ENCODE peak calls at places on chromosomes 5 and 9, in seven cellular contexts. H is A549, R is stomach, E is sigmoid colon, U is tibial nerve, P is ovary, S is esophagus muscularis mucosa. L is an unnamed sample.

GRCh38 chr5:4128994-4129393 is 533.4 kb downstream of the IRX1 start:
- DNase-seq in H (no peak), R (no peak), E (no peak), U (no peak), P (no peak), S (no peak), L (no peak)

GRCh38 chr5:108507631-108508030 is 125.7 kb upstream of the FBXL17 start:
- DNase-seq in H (no peak), R (no peak), E (no peak), U (no peak), P (no peak), S (no peak), L (no peak)

GRCh38 chr9:117777823-117778222 is 73.6 kb downstream of the TLR4 start:
- DNase-seq in H (no peak), R (no peak), E (no peak), U (no peak), P (no peak), S (no peak), L (no peak)

GRCh38 chr9:71980266-71981018 is 69.0 kb downstream of the C9orf85 start:
- DNase-seq in H (no peak), R (no peak), E (no peak), U (no peak), P (no peak), S (no peak), L (no peak)

GRCh38 chr5:125301704-125302103 is 555.3 kb upstream of the ZNF608 start:
- DNase-seq in H (no peak), R (no peak), E (no peak), U (no peak), P (no peak), S (no peak), L (no peak)

GRCh38 chr5:77637170-77638074 is 1.1 kb downstream of the OTP start:
- DNase-seq in H (no peak), R (no peak), E (no peak), U (no peak), P (no peak), S (no peak), L (no peak)

GRCh38 chr5:34555699-34556513 is 100.2 kb upstream of the RAI14 start:
- DNase-seq in H (no peak), R (no peak), E (no peak), U (no peak), P (no peak), S (no peak), L (no peak)

GRCh38 chr5:68505917-68506860 is 290.6 kb downstream of the PIK3R1 start:
- DNase-seq in H (peak; percentile 56), R (no peak), E (no peak), U (no peak), P (no peak), S (no peak), L (peak; percentile 54)

GRCh38 chr5:56206126-56206525 is 27.0 kb downstream of the ANKRD55 start:
- DNase-seq in H (no peak), R (no peak), E (no peak), U (no peak), P (no peak), S (no peak), L (no peak)

GRCh38 chr5:14011089-14012004 is 66.9 kb upstream of the DNAH5 start:
- DNase-seq in H (peak; percentile 93), R (peak; percentile 91), E (peak; percentile 92), U (peak; percentile 71), P (peak; percentile 85), S (peak; percentile 92), L (peak; percentile 78)

GRCh38 chr9:37210737-37211523 is 90.6 kb downstream of the ZCCHC7 start:
- DNase-seq in H (no peak), R (no peak), E (no peak), U (no peak), P (no peak), S (no peak), L (no peak)

GRCh38 chr9:121498487-121499176 is 1.0 kb downstream of the GGTA1 start:
- DNase-seq in H (peak; percentile 46), R (peak; percentile 28), E (no peak), U (no peak), P (peak; percentile 52), S (no peak), L (no peak)

GRCh38 chr9:93653762-93654161 is 77.4 kb downstream of the PHF2 start:
- DNase-seq in H (no peak), R (no peak), E (peak; percentile 56), U (no peak), P (no peak), S (no peak), L (no peak)

GRCh38 chr5:38077652-38078051 is 180.7 kb upstream of the EGFLAM start:
- DNase-seq in H (no peak), R (no peak), E (no peak), U (no peak), P (no peak), S (no peak), L (peak; percentile 79)

GRCh38 chr5:38078161-38078560 is 180.2 kb upstream of the EGFLAM start:
- DNase-seq in H (no peak), R (no peak), E (no peak), U (no peak), P (no peak), S (no peak), L (peak; percentile 10)

DNA sequence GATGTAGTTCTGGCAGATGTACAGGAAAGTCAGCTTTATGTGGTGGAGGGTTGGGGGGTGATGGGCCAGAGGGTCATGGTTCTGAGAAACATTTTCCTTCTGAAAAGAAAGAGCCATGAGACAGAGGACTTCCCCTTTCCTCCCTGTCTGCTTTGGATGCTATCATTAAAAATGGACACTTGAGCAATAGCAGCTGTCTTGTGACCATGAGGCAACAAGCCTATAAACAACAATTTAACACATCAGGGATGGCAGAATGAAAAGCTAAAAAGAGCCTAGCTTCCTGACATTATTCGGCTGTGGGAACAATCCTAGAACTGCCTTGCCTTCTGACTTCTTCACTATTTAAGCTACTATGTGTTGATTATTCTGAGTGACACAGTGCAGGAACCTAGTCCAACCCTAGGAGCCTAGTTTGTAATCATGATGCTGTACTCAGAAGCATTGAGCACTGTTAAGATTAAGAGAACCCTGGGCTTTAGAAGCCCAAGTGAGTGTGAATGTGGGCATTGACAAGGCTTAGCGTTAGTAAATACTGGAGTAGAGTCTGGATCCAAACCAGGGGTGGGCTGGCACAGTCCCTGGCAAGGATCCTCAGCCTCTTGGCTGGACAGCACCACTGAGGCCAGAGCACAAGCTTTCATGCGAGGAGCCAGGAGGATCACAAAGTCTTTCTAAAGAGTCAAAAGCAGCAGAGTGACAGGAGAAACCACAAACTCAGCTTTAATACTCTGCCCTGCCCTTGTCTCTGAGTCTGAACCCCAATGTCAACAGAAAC is 178.5 kb upstream of the EGFLAM start:
- DNase-seq in H (no peak), R (no peak), E (no peak), U (no peak), P (no peak), S (no peak), L (no peak)
- TF ChIP-seq EP300 in H (no peak), R (no peak), E (no peak), U (no peak), P (no peak), S (no peak), L (no peak)

GRCh38 chr5:38607930-38608545 is 51.6 kb upstream of the LIFR start:
- DNase-seq in H (no peak), R (no peak), E (no peak), U (no peak), P (no peak), S (no peak), L (peak; percentile 6)
- TF ChIP-seq EP300 in H (no peak), R (no peak), E (no peak), U (no peak), P (no peak), S (no peak), L (no peak)

GRCh38 chr5:172866802-172867748 is 33.0 kb downstream of the ERGIC1 start:
- DNase-seq in H (no peak), R (peak; percentile 58), E (peak; percentile 96), U (no peak), P (peak; percentile 78), S (no peak), L (no peak)

GRCh38 chr5:172868924-172869565 is 35.0 kb downstream of the ERGIC1 start:
- DNase-seq in H (peak; percentile 93), R (peak; percentile 72), E (peak; percentile 98), U (peak; percentile 75), P (peak; percentile 92), S (peak; percentile 96), L (peak; percentile 64)

GRCh38 chr5:172869734-172870133 is 35.7 kb downstream of the ERGIC1 start:
- DNase-seq in H (no peak), R (no peak), E (no peak), U (no peak), P (no peak), S (no peak), L (no peak)

GRCh38 chr5:172867761-172868435 is 33.8 kb downstream of the ERGIC1 start:
- DNase-seq in H (no peak), R (no peak), E (no peak), U (no peak), P (no peak), S (no peak), L (no peak)

GRCh38 chr5:172868436-172868923 is 34.4 kb downstream of the ERGIC1 start:
- DNase-seq in H (peak; percentile 91), R (no peak), E (no peak), U (no peak), P (no peak), S (no peak), L (peak; percentile 89)
- TF ChIP-seq EP300 in H (peak; percentile 54), R (no peak), E (no peak), U (no peak), P (no peak), S (no peak), L (peak; percentile 42)

GRCh38 chr5:172436078-172436873 is 18.0 kb downstream of the SH3PXD2B start:
- DNase-seq in H (no peak), R (no peak), E (peak; percentile 68), U (no peak), P (no peak), S (no peak), L (no peak)

GRCh38 chr5:172438304-172438652 is 16.0 kb downstream of the SH3PXD2B start:
- DNase-seq in H (no peak), R (no peak), E (peak; percentile 72), U (no peak), P (no peak), S (no peak), L (peak; percentile 40)

GRCh38 chr5:172436874-172437369 is 17.4 kb downstream of the SH3PXD2B start:
- DNase-seq in H (no peak), R (no peak), E (peak; percentile 63), U (no peak), P (no peak), S (no peak), L (no peak)

GRCh38 chr5:172435362-172436077 is 18.8 kb downstream of the SH3PXD2B start:
- DNase-seq in H (no peak), R (no peak), E (peak; percentile 46), U (no peak), P (no peak), S (no peak), L (no peak)

DNA sequence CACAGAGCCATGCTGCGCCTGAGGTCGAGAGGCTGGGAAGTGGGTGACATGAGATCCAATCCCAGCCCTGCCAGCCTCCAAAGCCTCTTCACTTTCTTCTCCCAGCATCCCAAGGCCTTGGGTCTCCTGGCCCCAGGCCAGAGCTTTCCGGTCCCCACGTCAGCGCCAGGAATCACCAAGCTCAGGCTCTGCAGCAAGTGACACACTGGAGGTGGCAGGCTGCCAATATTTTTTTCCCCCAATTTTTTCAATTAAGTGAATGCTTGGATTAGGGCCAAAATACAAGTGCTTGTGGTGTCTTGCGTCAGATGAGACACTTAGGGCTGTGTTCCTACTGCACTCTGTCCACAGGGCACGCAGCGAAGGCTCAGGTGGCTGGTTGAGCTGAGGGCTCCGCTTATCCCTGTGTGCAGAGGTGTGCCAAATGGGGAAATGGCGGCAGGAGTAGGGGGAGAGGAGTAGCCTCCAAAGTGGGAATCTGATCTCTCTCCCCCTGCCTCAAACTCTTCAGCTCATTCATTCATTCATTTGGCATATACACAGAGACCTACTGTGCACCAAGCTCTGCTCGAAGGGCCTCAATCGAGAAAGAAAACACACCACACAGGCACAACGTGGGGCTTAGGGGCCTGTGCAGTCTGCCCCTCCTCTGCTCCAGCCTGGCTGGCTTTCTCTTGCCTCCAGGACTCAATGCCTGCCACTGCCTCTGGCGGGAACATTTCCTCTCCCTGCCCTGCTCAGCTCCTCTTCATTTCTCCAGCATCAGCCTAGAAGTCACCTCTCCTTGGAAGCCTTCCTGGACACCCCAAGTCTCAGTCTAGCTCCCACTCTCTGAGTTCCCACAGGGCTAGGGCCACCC is 16.7 kb downstream of the SH3PXD2B start:
- DNase-seq in H (peak; percentile 49), R (peak; percentile 51), E (peak; percentile 91), U (no peak), P (peak; percentile 71), S (no peak), L (peak; percentile 23)
- TF ChIP-seq EP300 in H (no peak), R (peak; percentile 63), E (no peak), U (peak; percentile 41), P (peak; percentile 28), S (no peak), L (no peak)

L was measured in HepG2.